ENCODE peak calls at places on chromosomes 11 and 22, in nine cellular contexts. Q is NCI-H69; M is A172; N is left ventricle myocardium superior; D is C1 segment of cervical spinal cord; H is transverse colon; G is NCI-H460; A is stimulated activated CD8-positive, alpha-beta memory T cell treated with anti-CD3 and anti-CD28 coated beads, Interleukin-7, amount 100 ng/mL, for 4 hours; O is Right ventricle myocardium inferior. B is an unnamed sample.

GRCh38 chr11:45110562-45110961 is 35.9 kb upstream of the PRDM11 start:
- DNase-seq in Q (peak; percentile 81), M (peak; percentile 59), N (no peak), D (no peak), H (peak; percentile 33), G (peak; percentile 65), A (peak; percentile 13), O (no peak), B (no peak)

GRCh38 chr11:35242412-35242811 is 103.4 kb downstream of the CD44 start:
- DNase-seq in Q (no peak), M (no peak), N (no peak), D (no peak), H (no peak), G (no peak), A (no peak), O (no peak), B (no peak)

GRCh38 chr11:22671751-22672150 is 5.3 kb downstream of the GAS2 start:
- DNase-seq in Q (peak; percentile 58), M (no peak), N (no peak), D (no peak), H (no peak), G (no peak), A (no peak), O (no peak), B (no peak)

GRCh38 chr11:17791144-17791543 is 56.6 kb downstream of the KCNC1 start:
- DNase-seq in Q (peak; percentile 42), M (no peak), N (no peak), D (no peak), H (no peak), G (no peak), A (no peak), O (no peak), B (no peak)

GRCh38 chr11:18721576-18722292 is 4.3 kb downstream of the IGSF22 start:
- DNase-seq in Q (peak; percentile 58), M (peak; percentile 31), N (peak; percentile 43), D (peak; percentile 44), H (peak; percentile 57), G (no peak), A (no peak), O (no peak), B (peak; percentile 55)

GRCh38 chr11:62370743-62371440 is 33.6 kb downstream of the ASRGL1 start:
- DNase-seq in Q (no peak), M (no peak), N (peak; percentile 50), D (no peak), H (peak; percentile 64), G (no peak), A (no peak), O (peak; percentile 80), B (peak; percentile 65)

GRCh38 chr11:47360341-47360740 is 7.8 kb upstream of the MYBPC3 start:
- DNase-seq in Q (no peak), M (no peak), N (peak; percentile 28), D (no peak), H (no peak), G (no peak), A (no peak), O (no peak), B (no peak)

GRCh38 chr11:64910451-64911093 is 6.4 kb downstream of the ATG2A start:
- DNase-seq in Q (no peak), M (no peak), N (no peak), D (no peak), H (no peak), G (no peak), A (no peak), O (no peak), B (no peak)

GRCh38 chr11:123690490-123690889 is 36.1 kb upstream of the SCN3B start:
- DNase-seq in Q (no peak), M (peak; percentile 8), N (no peak), D (no peak), H (no peak), G (peak; percentile 11), A (no peak), O (no peak), B (no peak)

GRCh38 chr22:22345781-22346180 is 101.2 kb downstream of the VPREB1 start:
- DNase-seq in Q (no peak), M (no peak), N (no peak), D (no peak), H (no peak), G (no peak), A (no peak), O (no peak), B (no peak)

GRCh38 chr11:100805509-100806199 is 118.6 kb downstream of the ARHGAP42 start:
- DNase-seq in Q (no peak), M (peak; percentile 73), N (no peak), D (no peak), H (no peak), G (no peak), A (no peak), O (no peak), B (no peak)

GRCh38 chr11:17600316-17601205 is 53.5 kb downstream of the OTOG start:
- DNase-seq in Q (peak; percentile 8), M (no peak), N (no peak), D (no peak), H (no peak), G (no peak), A (no peak), O (no peak), B (no peak)

GRCh38 chr11:130859896-130860295 is 56.4 kb downstream of the SNX19 start:
- DNase-seq in Q (no peak), M (no peak), N (no peak), D (no peak), H (no peak), G (no peak), A (no peak), O (no peak), B (no peak)

GRCh38 chr11:118002010-118002540 is 15.9 kb downstream of the IL10RA start:
- DNase-seq in Q (no peak), M (no peak), N (no peak), D (no peak), H (peak; percentile 9), G (no peak), A (peak; percentile 64), O (no peak), B (no peak)

GRCh38 chr11:132131051-132131450 is 760.6 kb downstream of the NTM start:
- DNase-seq in Q (peak; percentile 98), M (no peak), N (no peak), D (no peak), H (no peak), G (no peak), A (no peak), O (no peak), B (no peak)

GRCh38 chr11:2343502-2343901 is 33.6 kb upstream of the CD81 start:
- DNase-seq in Q (no peak), M (no peak), N (no peak), D (no peak), H (no peak), G (no peak), A (no peak), O (no peak), B (no peak)

GRCh38 chr11:69359735-69360470 is 65.9 kb downstream of the MYEOV start:
- DNase-seq in Q (no peak), M (peak; percentile 55), N (no peak), D (no peak), H (no peak), G (no peak), A (no peak), O (no peak), B (no peak)

GRCh38 chr11:74570266-74571061 is 21.9 kb upstream of the POLD3 start:
- DNase-seq in Q (peak; percentile 75), M (peak; percentile 56), N (no peak), D (no peak), H (peak; percentile 66), G (peak; percentile 47), A (no peak), O (no peak), B (no peak)

GRCh38 chr11:94826415-94826814 is 58.3 kb downstream of the AMOTL1 start:
- DNase-seq in Q (no peak), M (no peak), N (no peak), D (no peak), H (no peak), G (no peak), A (no peak), O (no peak), B (no peak)

GRCh38 chr11:72141066-72141465 is 5.5 kb downstream of the FOLR3 start:
- DNase-seq in Q (no peak), M (peak; percentile 81), N (no peak), D (no peak), H (no peak), G (no peak), A (peak; percentile 4), O (no peak), B (no peak)

GRCh38 chr11:131365601-131366000 is 4.8 kb upstream of the NTM start:
- DNase-seq in Q (no peak), M (no peak), N (no peak), D (no peak), H (no peak), G (no peak), A (no peak), O (no peak), B (no peak)

GRCh38 chr11:82557274-82557673 is 176.4 kb downstream of the FAM181B start:
- DNase-seq in Q (peak; percentile 84), M (no peak), N (peak; percentile 36), D (no peak), H (peak; percentile 28), G (no peak), A (no peak), O (no peak), B (peak; percentile 59)

GRCh38 chr22:29798318-29798717 is 31.1 kb downstream of the UQCR10 start:
- DNase-seq in Q (no peak), M (no peak), N (no peak), D (no peak), H (no peak), G (no peak), A (no peak), O (no peak), B (no peak)

GRCh38 chr22:37158963-37159290 is 9.2 kb upstream of the IL2RB start:
- DNase-seq in Q (no peak), M (no peak), N (no peak), D (no peak), H (no peak), G (no peak), A (no peak), O (no peak), B (no peak)

GRCh38 chr11:31779268-31779879 is 31.7 kb downstream of the PAX6 start:
- DNase-seq in Q (peak; percentile 30), M (no peak), N (no peak), D (no peak), H (no peak), G (no peak), A (no peak), O (no peak), B (no peak)

GRCh38 chr11:12057299-12057980 is 49.0 kb upstream of the DKK3 start:
- DNase-seq in Q (no peak), M (no peak), N (no peak), D (no peak), H (no peak), G (no peak), A (no peak), O (no peak), B (no peak)